ENCODE peak calls at places on chromosome 1, in seven cellular contexts. F is stomach, Q is RWPE1, V is NCI-H1092 treated with DMSO at 0.1 percent for 48 hours, U is chondrocyte, G is HTR-8/SVneo, Z is astrocyte. N is an unnamed sample.

GRCh38 chr1:229132706-229133105 is 138.2 kb upstream of the RAB4A start:
- DNase-seq in F (no peak), Z (no peak), U (no peak), V (no peak), Q (no peak), G (no peak), N (no peak)

GRCh38 chr1:33185541-33185940 is 3.7 kb upstream of the TRIM62 start:
- DNase-seq in U (no peak), F (no peak), Z (no peak), G (no peak), V (no peak), Q (no peak), N (no peak)

GRCh38 chr1:1283821-1284220 is 3.6 kb downstream of the SCNN1D start:
- DNase-seq in U (no peak), V (no peak), Z (no peak), Q (peak), G (no peak), F (no peak), N (no peak)

GRCh38 chr1:66342707-66343106 is 191.2 kb upstream of the SGIP1 start:
- DNase-seq in Q (no peak), Z (no peak), G (no peak), V (no peak), U (no peak), F (no peak), N (no peak)

GRCh38 chr1:24468605-24469004 is 34.0 kb upstream of the RCAN3 start:
- DNase-seq in U (no peak), F (no peak), G (no peak), V (no peak), Q (no peak), Z (no peak), N (no peak)

GRCh38 chr1:69982992-69983391 is 222.4 kb downstream of the LRRC40 start:
- DNase-seq in F (no peak), U (no peak), Q (no peak), Z (peak), V (no peak), G (peak), N (no peak)

GRCh38 chr1:40302475-40302874 is 14.6 kb downstream of the COL9A2 start:
- DNase-seq in F (no peak), G (no peak), Q (no peak), U (no peak), Z (no peak), V (no peak), N (no peak)

GRCh38 chr1:97581614-97582051 is 339.2 kb downstream of the DPYD start:
- DNase-seq in Q (no peak), F (no peak), Z (peak), V (no peak), U (no peak), G (no peak), N (peak)

GRCh38 chr1:65581120-65581519 is 160.7 kb downstream of the LEPR start:
- DNase-seq in U (no peak), Q (no peak), V (no peak), G (no peak), Z (no peak), F (no peak), N (no peak)